ENCODE peak calls at places on chromosome 19, in nine cellular contexts. D, M, C, K, O, G, E, Y and H are unnamed samples.

GRCh38 chr19:48424694-48425219 is 21.0 kb upstream of the GRWD1 start:
- DNase-seq in C (peak), K (no peak), E (no peak), Y (peak), O (no peak), G (peak), D (no peak), M (peak), H (no peak)

GRCh38 chr19:41422456-41422855 is 4.7 kb downstream of the B3GNT8 start:
- DNase-seq in Y (no peak), C (no peak), D (no peak), O (no peak), K (no peak), M (no peak), G (no peak), E (no peak), H (no peak)

GRCh38 chr19:47469419-47469700 is 2.3 kb downstream of the SLC8A2 start:
- DNase-seq in M (no peak), D (no peak), E (no peak), K (no peak), C (no peak), O (no peak), G (no peak), Y (no peak), H (no peak)

GRCh38 chr19:55251296-55252081 is 7.3 kb downstream of the PPP6R1 start:
- DNase-seq in O (no peak), D (no peak), Y (no peak), E (peak), K (no peak), G (no peak), M (no peak), C (peak), H (no peak)

GRCh38 chr19:44668985-44669764 is 2.1 kb upstream of the CEACAM19 start:
- DNase-seq in C (no peak), M (no peak), D (no peak), K (no peak), G (no peak), O (no peak), E (no peak), Y (no peak), H (no peak)

GRCh38 chr19:35730326-35730725 is 11.9 kb downstream of the IGFLR1 start:
- DNase-seq in C (no peak), M (no peak), G (no peak), E (no peak), K (no peak), Y (no peak), O (no peak), D (no peak), H (no peak)

GRCh38 chr19:3320354-3320670 is 46.1 kb upstream of the NFIC start:
- DNase-seq in D (no peak), K (no peak), O (no peak), Y (no peak), C (no peak), E (no peak), G (no peak), M (no peak), H (no peak)

GRCh38 chr19:35171730-35172129 is 17.2 kb downstream of the FXYD5 start:
- DNase-seq in C (no peak), M (no peak), Y (no peak), K (no peak), G (no peak), D (no peak), O (no peak), E (no peak), H (no peak)

GRCh38 chr19:3653865-3654513 is 27.4 kb upstream of the CACTIN start:
- DNase-seq in C (no peak), M (no peak), K (no peak), G (no peak), D (no peak), Y (no peak), O (no peak), E (no peak), H (no peak)

GRCh38 chr19:27918818-27919217 is 1294.1 kb downstream of the UQCRFS1 start:
- DNase-seq in G (no peak), M (no peak), O (no peak), D (no peak), C (no peak), K (no peak), E (no peak), Y (no peak), H (no peak)

GRCh38 chr19:1315470-1316166 is 29.9 kb downstream of the EFNA2 start:
- DNase-seq in E (peak), K (no peak), M (peak), G (no peak), O (no peak), C (peak), Y (peak), D (peak), H (no peak)

GRCh38 chr19:54325194-54325621 is 12.2 kb upstream of the LILRA5 start:
- DNase-seq in D (no peak), C (peak), K (no peak), E (no peak), Y (peak), M (no peak), O (peak), G (peak), H (no peak)

GRCh38 chr19:16569609-16570320 is 2.5 kb downstream of the SLC35E1 start:
- DNase-seq in D (no peak), O (no peak), M (no peak), G (no peak), E (no peak), Y (no peak), K (no peak), C (no peak), H (no peak)

GRCh38 chr19:42420055-42420544 is 7.1 kb downstream of the LIPE start:
- DNase-seq in G (peak), C (peak), O (peak), E (peak), M (peak), D (no peak), K (no peak), Y (peak), H (no peak)

GRCh38 chr19:44611812-44612295 is 1.5 kb upstream of the IGSF23 start:
- DNase-seq in E (no peak), M (no peak), K (no peak), G (no peak), Y (no peak), C (no peak), D (no peak), O (no peak), H (no peak)

GRCh38 chr19:48111280-48111679 is 663 bp upstream of the PLA2G4C start:
- DNase-seq in D (no peak), E (no peak), Y (no peak), K (no peak), M (no peak), O (no peak), C (no peak), G (no peak), H (no peak)

GRCh38 chr19:7888145-7888825 is at the start of gene LRRC8E:
- DNase-seq in G (peak), Y (peak), O (no peak), K (no peak), M (no peak), D (no peak), C (no peak), E (peak), H (no peak)

GRCh38 chr19:32291876-32292275 is 53.5 kb upstream of the ZNF507 start:
- DNase-seq in G (no peak), D (no peak), E (no peak), K (no peak), Y (no peak), M (no peak), O (no peak), C (no peak), H (no peak)

GRCh38 chr19:44869728-44870470 is 21.2 kb upstream of the TOMM40 start:
- DNase-seq in E (no peak), Y (no peak), O (no peak), G (no peak), M (peak), D (peak), C (no peak), K (no peak), H (no peak)

GRCh38 chr19:40974633-40975037 is 16.4 kb upstream of the CYP2B6 start:
- DNase-seq in E (peak), Y (peak), D (peak), G (peak), K (peak), O (peak), M (peak), C (peak), H (peak)

GRCh38 chr19:55156202-55157063 is 1.1 kb downstream of the TNNI3 start:
- DNase-seq in K (peak), C (peak), E (peak), Y (no peak), G (no peak), O (peak), M (no peak), D (peak), H (no peak)

GRCh38 chr19:768424-768823 is 17.5 kb downstream of the MISP start:
- DNase-seq in O (no peak), D (no peak), E (no peak), Y (peak), C (no peak), M (no peak), K (no peak), G (peak), H (peak)

GRCh38 chr19:41744850-41745249 is 10.5 kb upstream of the CEACAM6 start:
- DNase-seq in G (no peak), M (peak), O (no peak), K (no peak), Y (no peak), C (no peak), E (peak), D (no peak), H (no peak)

GRCh38 chr19:1769645-1769985 is 16.3 kb downstream of the ONECUT3 start:
- DNase-seq in K (no peak), G (no peak), O (no peak), C (no peak), Y (no peak), E (no peak), D (no peak), M (no peak), H (no peak)

GRCh38 chr19:21256722-21257121 is 72.5 kb downstream of the ZNF708 start:
- DNase-seq in Y (peak), G (peak), C (no peak), K (no peak), O (no peak), M (no peak), D (no peak), E (no peak), H (no peak)

GRCh38 chr19:369876-370275 is 25.3 kb upstream of the MIER2 start:
- DNase-seq in C (no peak), Y (no peak), E (no peak), G (no peak), O (no peak), K (no peak), M (no peak), D (no peak), H (no peak)

GRCh38 chr19:1758231-1758577 is 4.9 kb downstream of the ONECUT3 start:
- DNase-seq in C (no peak), O (no peak), M (no peak), Y (no peak), G (no peak), K (no peak), D (no peak), E (no peak), H (no peak)

GRCh38 chr19:21835429-21835809 is 563 bp downstream of the ZNF43 start:
- DNase-seq in K (no peak), Y (no peak), C (no peak), O (no peak), M (no peak), D (no peak), E (no peak), G (no peak), H (no peak)

GRCh38 chr19:49528211-49528771 is 488 bp downstream of the RCN3 start:
- DNase-seq in Y (peak), O (no peak), M (no peak), D (peak), K (no peak), C (no peak), G (no peak), E (no peak), H (no peak)

GRCh38 chr19:40745402-40745780 is 4.9 kb downstream of the ACTMAP start:
- DNase-seq in E (no peak), K (no peak), D (no peak), M (no peak), C (no peak), Y (peak), O (no peak), G (no peak), H (peak)

GRCh38 chr19:1126984-1127760 is 23.4 kb downstream of the GPX4 start:
- DNase-seq in E (no peak), M (no peak), K (no peak), D (no peak), O (no peak), G (no peak), Y (no peak), C (no peak), H (no peak)

GRCh38 chr19:3743486-3743885 is 18.0 kb downstream of the APBA3 start:
- DNase-seq in G (no peak), D (no peak), K (no peak), M (no peak), C (no peak), O (no peak), Y (no peak), E (no peak), H (no peak)

GRCh38 chr19:43101950-43102349 is 19.4 kb upstream of the PSG2 start:
- DNase-seq in C (no peak), E (no peak), D (no peak), O (no peak), K (no peak), G (no peak), M (no peak), Y (no peak), H (no peak)

GRCh38 chr19:53057904-53058579 is 13.5 kb downstream of the ERVV-2 start:
- DNase-seq in M (no peak), E (no peak), O (no peak), D (no peak), K (no peak), G (no peak), Y (no peak), C (no peak), H (no peak)

GRCh38 chr19:4051175-4052101 is 15.3 kb downstream of the ZBTB7A start:
- DNase-seq in K (no peak), Y (peak), O (no peak), E (peak), D (peak), M (peak), C (no peak), G (peak), H (no peak)

GRCh38 chr19:6066661-6067646 is 43.3 kb downstream of the RFX2 start:
- DNase-seq in O (no peak), D (peak), C (no peak), K (peak), M (peak), Y (peak), G (peak), E (peak), H (peak)

GRCh38 chr19:20558011-20558410 is 7.6 kb downstream of the ZNF737 start:
- DNase-seq in E (no peak), K (no peak), C (no peak), O (no peak), Y (no peak), D (no peak), G (no peak), M (no peak), H (no peak)

GRCh38 chr19:16342002-16342715 is 17.5 kb downstream of the KLF2 start:
- DNase-seq in M (no peak), Y (peak), K (peak), O (no peak), E (no peak), D (peak), C (peak), G (no peak), H (no peak)

GRCh38 chr19:16252459-16253205 is 54.9 kb downstream of the AP1M1 start:
- DNase-seq in G (no peak), K (no peak), D (no peak), C (no peak), Y (no peak), M (no peak), O (no peak), E (no peak), H (no peak)

GRCh38 chr19:12943437-12944044 is 2.1 kb upstream of the RAD23A start:
- DNase-seq in M (no peak), Y (no peak), G (no peak), D (no peak), O (no peak), K (no peak), E (no peak), C (no peak), H (no peak)
- TF ChIP-seq CTCF in M (no peak), Y (no peak), G (no peak), D (no peak), O (no peak), K (no peak), E (no peak), C (no peak), H (no peak)

DNA sequence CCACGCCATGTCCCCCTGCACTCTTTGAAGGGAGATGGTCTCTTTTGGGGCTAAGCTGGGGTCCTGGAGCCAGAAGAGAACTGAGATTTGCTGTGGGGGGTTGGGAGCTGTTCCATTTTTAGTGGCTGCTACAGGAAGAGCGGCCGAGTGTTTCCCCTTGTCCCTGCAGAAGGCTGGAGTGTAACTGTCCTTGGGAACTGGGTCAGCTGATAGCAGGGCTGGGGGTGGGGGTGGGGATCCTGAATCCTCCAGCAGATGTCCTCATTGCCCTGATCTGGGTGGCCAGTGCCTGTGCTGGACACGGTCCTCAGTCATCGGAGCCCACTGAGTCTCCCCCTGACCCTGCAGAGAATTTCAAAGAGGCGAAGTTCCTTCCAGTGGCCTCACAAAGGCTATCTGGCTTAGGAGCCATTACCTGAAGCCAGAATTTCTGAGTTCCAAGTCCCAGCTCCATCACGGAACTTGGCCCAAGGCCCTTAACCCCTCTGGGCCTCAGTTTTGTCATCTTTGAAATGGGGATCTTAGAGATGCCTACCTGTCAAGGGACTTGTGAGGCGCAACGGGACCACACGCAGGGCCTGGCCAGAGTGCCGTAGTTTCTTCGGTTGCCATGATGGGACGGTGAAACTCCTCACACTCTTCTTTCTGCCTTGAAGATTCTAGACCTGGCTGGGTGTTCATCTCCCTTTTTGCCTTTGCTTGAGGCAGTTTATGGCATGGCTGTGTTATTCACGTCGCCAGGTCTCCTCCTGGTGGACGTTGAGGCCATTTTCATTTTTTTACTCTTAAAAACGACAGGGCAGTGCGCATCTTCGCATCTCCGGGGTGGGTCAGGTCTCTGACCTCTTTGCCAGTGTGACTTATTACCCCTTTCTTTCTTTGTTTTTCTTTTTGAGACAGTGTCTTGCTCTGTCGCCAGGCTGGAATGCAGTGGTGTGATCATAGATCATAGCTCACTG is 51.9 kb downstream of the DNM2 start:
- DNase-seq in Y (peak), C (no peak), G (peak), K (peak), E (no peak), O (no peak), M (no peak), D (peak), H (no peak)
- TF ChIP-seq CTCF in Y (peak), C (no peak), G (peak), K (peak), E (no peak), O (peak), M (no peak), D (peak), H (peak)

GRCh38 chr19:29606420-29606747 is 301 bp downstream of the POP4 start:
- DNase-seq in K (no peak), D (no peak), C (no peak), E (no peak), M (peak), Y (no peak), G (no peak), O (no peak), H (no peak)
- TF ChIP-seq CTCF in K (no peak), D (no peak), C (no peak), E (no peak), M (no peak), Y (no peak), G (no peak), O (no peak), H (no peak)

GRCh38 chr19:18117692-18118378 is 20.3 kb downstream of the MAST3 start:
- DNase-seq in M (peak), O (peak), D (peak), K (peak), E (peak), G (peak), C (peak), Y (peak), H (no peak)
- TF ChIP-seq CTCF in M (no peak), O (no peak), D (no peak), K (no peak), E (no peak), G (no peak), C (no peak), Y (no peak), H (peak)

GRCh38 chr19:46355991-46356669 is 9.2 kb downstream of the PPP5C start:
- DNase-seq in D (no peak), O (no peak), Y (no peak), M (no peak), C (no peak), E (no peak), K (no peak), G (no peak), H (no peak)
- TF ChIP-seq CTCF in D (no peak), O (no peak), Y (no peak), M (no peak), C (no peak), E (no peak), K (no peak), G (no peak), H (no peak)